ENCODE peak calls at places on chromosome 16, in six cellular contexts. One of them, this sample, is unnamed.

GRCh38 chr16:1066584-1067172 is 5.9 kb upstream of the SSTR5 start:
- DNase-seq in spleen: no peak
- DNase-seq in HL-60: no peak
- DNase-seq in endothelial cell of umbilical vein: no peak
- DNase-seq in stomach: no peak
- DNase-seq in HCT116: no peak
- DNase-seq in this sample: no peak

GRCh38 chr16:81465375-81465943 is 20.9 kb downstream of the CMIP start:
- DNase-seq in HCT116: no peak
- DNase-seq in spleen: peak; percentile 70
- DNase-seq in endothelial cell of umbilical vein: no peak
- DNase-seq in HL-60: no peak
- DNase-seq in stomach: no peak
- DNase-seq in this sample: no peak

GRCh38 chr16:87436225-87437172 is 44.4 kb downstream of the MAP1LC3B start:
- DNase-seq in stomach: no peak
- DNase-seq in HCT116: no peak
- DNase-seq in endothelial cell of umbilical vein: no peak
- DNase-seq in spleen: no peak
- DNase-seq in HL-60: no peak
- DNase-seq in this sample: no peak

GRCh38 chr16:75257886-75258806 is 6.7 kb upstream of the BCAR1 start:
- DNase-seq in endothelial cell of umbilical vein: no peak
- DNase-seq in spleen: no peak
- DNase-seq in stomach: no peak
- DNase-seq in HL-60: no peak
- DNase-seq in HCT116: no peak
- DNase-seq in this sample: no peak

GRCh38 chr16:53090591-53091507 is 36.1 kb downstream of the CHD9 start:
- DNase-seq in HCT116: no peak
- DNase-seq in stomach: peak; percentile 71
- DNase-seq in HL-60: peak; percentile 89
- DNase-seq in endothelial cell of umbilical vein: peak; percentile 96
- DNase-seq in spleen: peak; percentile 92
- DNase-seq in this sample: peak; percentile 96

GRCh38 chr16:72990003-72990521 is 57.9 kb downstream of the ZFHX3 start:
- DNase-seq in HCT116: peak; percentile 31
- DNase-seq in stomach: peak; percentile 61
- DNase-seq in spleen: no peak
- DNase-seq in endothelial cell of umbilical vein: peak; percentile 35
- DNase-seq in HL-60: no peak
- DNase-seq in this sample: peak; percentile 80

GRCh38 chr16:67872631-67873434 is at the start of gene EDC4:
- DNase-seq in spleen: peak; percentile 96
- DNase-seq in endothelial cell of umbilical vein: peak; percentile 78
- DNase-seq in stomach: peak; percentile 85
- DNase-seq in HCT116: peak; percentile 52
- DNase-seq in HL-60: peak; percentile 80
- DNase-seq in this sample: peak; percentile 54

GRCh38 chr16:24950275-24950674 is 64.9 kb downstream of the ARHGAP17 start:
- DNase-seq in HL-60: no peak
- DNase-seq in HCT116: no peak
- DNase-seq in endothelial cell of umbilical vein: no peak
- DNase-seq in spleen: no peak
- DNase-seq in stomach: no peak
- DNase-seq in this sample: no peak

GRCh38 chr16:30778549-30779244 is 8.3 kb downstream of the ZNF629 start:
- DNase-seq in HCT116: no peak
- DNase-seq in endothelial cell of umbilical vein: no peak
- DNase-seq in HL-60: no peak
- DNase-seq in stomach: no peak
- DNase-seq in spleen: no peak
- DNase-seq in this sample: no peak

GRCh38 chr16:87064731-87065720 is 252.2 kb downstream of the C16orf95 start:
- DNase-seq in HCT116: no peak
- DNase-seq in spleen: no peak
- DNase-seq in HL-60: no peak
- DNase-seq in stomach: no peak
- DNase-seq in endothelial cell of umbilical vein: peak; percentile 83
- DNase-seq in this sample: no peak

GRCh38 chr16:49590166-49590871 is 216.7 kb downstream of the C16orf78 start:
- DNase-seq in HCT116: no peak
- DNase-seq in endothelial cell of umbilical vein: no peak
- DNase-seq in spleen: peak; percentile 72
- DNase-seq in HL-60: no peak
- DNase-seq in stomach: peak; percentile 17
- DNase-seq in this sample: no peak

GRCh38 chr16:67013823-67014640 is 14.9 kb upstream of the CBFB start:
- DNase-seq in spleen: peak; percentile 90
- DNase-seq in stomach: peak; percentile 68
- DNase-seq in endothelial cell of umbilical vein: peak; percentile 56
- DNase-seq in HCT116: no peak
- DNase-seq in HL-60: peak; percentile 34
- DNase-seq in this sample: peak; percentile 42

GRCh38 chr16:72467157-72467759 is 295.3 kb upstream of the PMFBP1 start:
- DNase-seq in endothelial cell of umbilical vein: peak; percentile 72
- DNase-seq in spleen: no peak
- DNase-seq in stomach: no peak
- DNase-seq in HL-60: peak; percentile 17
- DNase-seq in HCT116: peak; percentile 28
- DNase-seq in this sample: no peak

GRCh38 chr16:80666378-80667257 is 125.8 kb downstream of the DYNLRB2 start:
- DNase-seq in spleen: no peak
- DNase-seq in HL-60: no peak
- DNase-seq in endothelial cell of umbilical vein: no peak
- DNase-seq in HCT116: no peak
- DNase-seq in stomach: no peak
- DNase-seq in this sample: no peak

GRCh38 chr16:88570691-88571092 is 489 bp downstream of the ZC3H18 start:
- DNase-seq in stomach: no peak
- DNase-seq in spleen: no peak
- DNase-seq in HL-60: no peak
- DNase-seq in endothelial cell of umbilical vein: peak; percentile 34
- DNase-seq in HCT116: no peak
- DNase-seq in this sample: no peak

GRCh38 chr16:79618712-79619050 is 18.1 kb upstream of the MAF start:
- DNase-seq in HCT116: no peak
- DNase-seq in HL-60: no peak
- DNase-seq in endothelial cell of umbilical vein: no peak
- DNase-seq in stomach: no peak
- DNase-seq in spleen: no peak
- DNase-seq in this sample: no peak

GRCh38 chr16:51134269-51134812 is 16.7 kb downstream of the SALL1 start:
- DNase-seq in stomach: no peak
- DNase-seq in HL-60: no peak
- DNase-seq in endothelial cell of umbilical vein: no peak
- DNase-seq in spleen: no peak
- DNase-seq in HCT116: no peak
- DNase-seq in this sample: no peak

GRCh38 chr16:73228649-73229048 is 180.7 kb upstream of the ZFHX3 start:
- DNase-seq in HCT116: no peak
- DNase-seq in stomach: no peak
- DNase-seq in endothelial cell of umbilical vein: peak; percentile 25
- DNase-seq in spleen: no peak
- DNase-seq in HL-60: no peak
- DNase-seq in this sample: no peak

GRCh38 chr16:88062341-88062861 is 111.2 kb downstream of the BANP start:
- DNase-seq in endothelial cell of umbilical vein: no peak
- DNase-seq in stomach: no peak
- DNase-seq in HCT116: no peak
- DNase-seq in spleen: peak; percentile 63
- DNase-seq in HL-60: no peak
- DNase-seq in this sample: no peak

GRCh38 chr16:790086-790485 is 1.7 kb downstream of the CHTF18 start:
- DNase-seq in HL-60: no peak
- DNase-seq in stomach: no peak
- DNase-seq in HCT116: no peak
- DNase-seq in spleen: no peak
- DNase-seq in endothelial cell of umbilical vein: no peak
- DNase-seq in this sample: no peak

GRCh38 chr16:14020141-14020540 is 51.0 kb upstream of the MRTFB start:
- DNase-seq in HCT116: no peak
- DNase-seq in stomach: no peak
- DNase-seq in spleen: no peak
- DNase-seq in HL-60: no peak
- DNase-seq in endothelial cell of umbilical vein: no peak
- DNase-seq in this sample: no peak

GRCh38 chr16:15897386-15897785 is 9.0 kb upstream of the CEP20 start:
- DNase-seq in spleen: no peak
- DNase-seq in endothelial cell of umbilical vein: no peak
- DNase-seq in HL-60: no peak
- DNase-seq in stomach: no peak
- DNase-seq in HCT116: no peak
- DNase-seq in this sample: no peak

GRCh38 chr16:68284847-68285246 is 20.5 kb downstream of the SLC7A6 start:
- DNase-seq in endothelial cell of umbilical vein: peak; percentile 31
- DNase-seq in HL-60: no peak
- DNase-seq in spleen: peak; percentile 89
- DNase-seq in stomach: no peak
- DNase-seq in HCT116: no peak
- DNase-seq in this sample: no peak

GRCh38 chr16:84635702-84636101 is 12.6 kb upstream of the KLHL36 start:
- DNase-seq in endothelial cell of umbilical vein: no peak
- DNase-seq in HL-60: no peak
- DNase-seq in HCT116: no peak
- DNase-seq in stomach: no peak
- DNase-seq in spleen: no peak
- DNase-seq in this sample: no peak
- TF ChIP-seq POLR2AphosphoS5 in endothelial cell of umbilical vein: no peak
- TF ChIP-seq POLR2AphosphoS5 in HL-60: no peak
- TF ChIP-seq POLR2AphosphoS5 in HCT116: no peak
- TF ChIP-seq POLR2AphosphoS5 in stomach: no peak
- TF ChIP-seq POLR2AphosphoS5 in spleen: no peak
- TF ChIP-seq POLR2AphosphoS5 in this sample: no peak

GRCh38 chr16:19114359-19115147 is 789 bp downstream of the ITPRIPL2 start:
- DNase-seq in spleen: peak; percentile 83
- DNase-seq in HL-60: no peak
- DNase-seq in HCT116: no peak
- DNase-seq in endothelial cell of umbilical vein: peak; percentile 79
- DNase-seq in stomach: peak; percentile 61
- DNase-seq in this sample: peak; percentile 68
- TF ChIP-seq POLR2AphosphoS5 in spleen: peak; percentile 63
- TF ChIP-seq POLR2AphosphoS5 in HL-60: no peak
- TF ChIP-seq POLR2AphosphoS5 in HCT116: peak; percentile 22
- TF ChIP-seq POLR2AphosphoS5 in endothelial cell of umbilical vein: no peak
- TF ChIP-seq POLR2AphosphoS5 in stomach: peak; percentile 20
- TF ChIP-seq POLR2AphosphoS5 in this sample: peak; percentile 76

DNA sequence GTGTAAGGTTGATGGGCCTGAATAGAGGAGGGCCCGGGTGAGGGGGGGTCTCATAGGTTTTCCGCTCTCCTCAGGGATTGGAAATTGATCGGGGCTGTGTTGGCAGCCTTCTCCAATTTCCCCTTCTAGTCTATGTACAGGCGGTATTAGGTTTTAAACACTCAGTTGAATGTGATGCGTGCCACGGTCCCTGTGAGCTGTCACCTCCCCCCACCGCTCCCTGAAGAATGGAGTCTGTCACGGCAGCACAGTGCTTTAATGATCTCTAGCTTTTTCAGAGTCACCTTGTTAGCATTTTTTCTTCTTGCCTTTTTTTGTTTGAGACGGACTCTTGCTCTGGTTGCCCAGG is 800 bp downstream of the COX4I1 start:
- DNase-seq in spleen: no peak
- DNase-seq in HCT116: no peak
- DNase-seq in HL-60: no peak
- DNase-seq in endothelial cell of umbilical vein: no peak
- DNase-seq in stomach: no peak
- DNase-seq in this sample: no peak
- TF ChIP-seq POLR2AphosphoS5 in spleen: no peak
- TF ChIP-seq POLR2AphosphoS5 in HCT116: no peak
- TF ChIP-seq POLR2AphosphoS5 in HL-60: no peak
- TF ChIP-seq POLR2AphosphoS5 in endothelial cell of umbilical vein: no peak
- TF ChIP-seq POLR2AphosphoS5 in stomach: no peak
- TF ChIP-seq POLR2AphosphoS5 in this sample: no peak

GRCh38 chr16:57535680-57536305 is 578 bp downstream of the CCDC102A start:
- DNase-seq in HL-60: peak; percentile 80
- DNase-seq in stomach: peak; percentile 95
- DNase-seq in spleen: peak; percentile 96
- DNase-seq in HCT116: peak; percentile 79
- DNase-seq in endothelial cell of umbilical vein: peak; percentile 87
- DNase-seq in this sample: peak; percentile 95
- TF ChIP-seq POLR2AphosphoS5 in HL-60: no peak
- TF ChIP-seq POLR2AphosphoS5 in stomach: no peak
- TF ChIP-seq POLR2AphosphoS5 in spleen: peak; percentile 60
- TF ChIP-seq POLR2AphosphoS5 in HCT116: peak; percentile 79
- TF ChIP-seq POLR2AphosphoS5 in endothelial cell of umbilical vein: peak; percentile 20
- TF ChIP-seq POLR2AphosphoS5 in this sample: no peak

GRCh38 chr16:22075776-22076175 is 16.6 kb upstream of the VWA3A start:
- DNase-seq in HCT116: no peak
- DNase-seq in endothelial cell of umbilical vein: no peak
- DNase-seq in spleen: no peak
- DNase-seq in HL-60: no peak
- DNase-seq in stomach: no peak
- DNase-seq in this sample: no peak

GRCh38 chr16:22073350-22073749 is 19.0 kb upstream of the VWA3A start:
- DNase-seq in stomach: no peak
- DNase-seq in spleen: no peak
- DNase-seq in HCT116: no peak
- DNase-seq in HL-60: no peak
- DNase-seq in endothelial cell of umbilical vein: no peak
- DNase-seq in this sample: no peak

GRCh38 chr16:22071352-22071923 is 20.9 kb upstream of the VWA3A start:
- DNase-seq in endothelial cell of umbilical vein: peak; percentile 25
- DNase-seq in HCT116: no peak
- DNase-seq in spleen: no peak
- DNase-seq in stomach: no peak
- DNase-seq in HL-60: no peak
- DNase-seq in this sample: no peak

GRCh38 chr16:22075043-22075757 is 17.1 kb upstream of the VWA3A start:
- DNase-seq in endothelial cell of umbilical vein: peak; percentile 60
- DNase-seq in HL-60: no peak
- DNase-seq in spleen: no peak
- DNase-seq in HCT116: no peak
- DNase-seq in stomach: no peak
- DNase-seq in this sample: no peak

GRCh38 chr16:22070361-22071351 is 21.7 kb upstream of the VWA3A start:
- DNase-seq in stomach: peak; percentile 37
- DNase-seq in spleen: no peak
- DNase-seq in HL-60: no peak
- DNase-seq in endothelial cell of umbilical vein: peak; percentile 57
- DNase-seq in HCT116: no peak
- DNase-seq in this sample: no peak
- TF ChIP-seq POLR2AphosphoS5 in stomach: no peak
- TF ChIP-seq POLR2AphosphoS5 in spleen: no peak
- TF ChIP-seq POLR2AphosphoS5 in HL-60: no peak
- TF ChIP-seq POLR2AphosphoS5 in endothelial cell of umbilical vein: no peak
- TF ChIP-seq POLR2AphosphoS5 in HCT116: no peak
- TF ChIP-seq POLR2AphosphoS5 in this sample: no peak

DNA sequence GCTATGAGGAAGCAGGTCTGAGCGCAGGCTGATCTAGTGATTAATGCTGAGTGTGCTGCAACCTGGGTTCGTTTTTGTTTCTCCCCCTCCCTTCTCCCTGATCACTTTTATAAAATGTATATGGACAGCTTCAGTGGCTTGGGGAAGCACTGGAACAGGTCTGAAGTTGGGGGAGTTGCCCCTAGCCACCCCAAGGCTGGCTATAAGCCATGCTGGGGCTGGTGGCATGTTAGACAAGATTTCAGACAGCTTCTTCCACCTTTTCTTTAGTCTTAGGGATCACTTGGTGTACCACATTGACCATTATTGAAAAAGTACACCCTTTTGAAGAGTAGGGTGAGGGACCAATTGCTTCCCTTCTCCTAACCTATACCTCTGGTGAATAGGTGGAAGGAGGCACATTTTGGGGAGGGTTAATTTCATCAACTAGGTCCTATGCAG is 3.8 kb upstream of the VAC14 start:
- DNase-seq in stomach: no peak
- DNase-seq in endothelial cell of umbilical vein: no peak
- DNase-seq in HL-60: no peak
- DNase-seq in spleen: no peak
- DNase-seq in HCT116: no peak
- DNase-seq in this sample: no peak
- TF ChIP-seq POLR2AphosphoS5 in stomach: no peak
- TF ChIP-seq POLR2AphosphoS5 in endothelial cell of umbilical vein: no peak
- TF ChIP-seq POLR2AphosphoS5 in HL-60: no peak
- TF ChIP-seq POLR2AphosphoS5 in spleen: no peak
- TF ChIP-seq POLR2AphosphoS5 in HCT116: no peak
- TF ChIP-seq POLR2AphosphoS5 in this sample: no peak